ENCODE peak calls at places on chromosome 12, in ten cellular contexts. V is K562; Q is dorsolateral prefrontal cortex; O is IMR-90; H is CD8-positive, alpha-beta memory T cell; S is GM23248; F is heart right ventricle; P is small intestine; I is CD8-positive, alpha-beta T cell; X is GM12878. M is an unnamed sample.

GRCh38 chr12:52691076-52691764 is 11.0 kb upstream of the KRT1 start:
- DNase-seq in V (peak), Q (peak), O (no peak), H (peak), S (peak), F (peak), P (no peak), I (peak), X (no peak), M (no peak)

GRCh38 chr12:14828896-14829295 is 14.4 kb downstream of the ART4 start:
- DNase-seq in V (no peak), Q (no peak), O (peak), H (no peak), S (peak), F (no peak), P (no peak), I (no peak), X (peak), M (no peak)

GRCh38 chr12:52141306-52141705 is 50.5 kb downstream of the KRT80 start:
- DNase-seq in V (peak), Q (no peak), O (no peak), H (no peak), S (no peak), F (no peak), P (no peak), I (no peak), X (no peak), M (no peak)

GRCh38 chr12:52029686-52030085 is 21.6 kb upstream of the NR4A1 start:
- DNase-seq in V (no peak), Q (peak), O (peak), H (no peak), S (peak), F (no peak), P (no peak), I (no peak), X (no peak), M (no peak)

GRCh38 chr12:98126637-98127335 is 388.6 kb upstream of the TMPO start:
- DNase-seq in V (no peak), Q (no peak), O (no peak), H (no peak), S (no peak), F (no peak), P (peak), I (no peak), X (no peak), M (no peak)

GRCh38 chr12:6903712-6904111 is 910 bp upstream of the LRRC23 start:
- DNase-seq in V (no peak), Q (no peak), O (no peak), H (no peak), S (no peak), F (no peak), P (no peak), I (no peak), X (no peak), M (no peak)

GRCh38 chr12:52316290-52316689 is 4.9 kb downstream of the KRT83 start:
- DNase-seq in V (no peak), Q (no peak), O (no peak), H (no peak), S (no peak), F (no peak), P (no peak), I (no peak), X (no peak), M (no peak)

GRCh38 chr12:13069380-13069779 is 25.2 kb downstream of the FAM234B start:
- DNase-seq in V (no peak), Q (no peak), O (no peak), H (no peak), S (no peak), F (no peak), P (no peak), I (no peak), X (no peak), M (no peak)

GRCh38 chr12:77644915-77645605 is 185.6 kb upstream of the NAV3 start:
- DNase-seq in V (no peak), Q (no peak), O (no peak), H (no peak), S (no peak), F (no peak), P (no peak), I (no peak), X (no peak), M (no peak)

GRCh38 chr12:120252071-120252906 is 13.2 kb downstream of the PXN start:
- DNase-seq in V (no peak), Q (no peak), O (no peak), H (peak), S (no peak), F (no peak), P (peak), I (peak), X (no peak), M (no peak)

GRCh38 chr12:108826807-108827721 is 30.3 kb downstream of the SSH1 start:
- DNase-seq in V (no peak), Q (no peak), O (peak), H (no peak), S (peak), F (no peak), P (no peak), I (no peak), X (no peak), M (no peak)

GRCh38 chr12:11834104-11834812 is 184.8 kb downstream of the ETV6 start:
- DNase-seq in V (no peak), Q (no peak), O (peak), H (no peak), S (peak), F (no peak), P (no peak), I (no peak), X (no peak), M (no peak)

GRCh38 chr12:52268212-52268611 is 6.2 kb upstream of the KRT86 start:
- DNase-seq in V (no peak), Q (no peak), O (no peak), H (no peak), S (peak), F (no peak), P (no peak), I (no peak), X (no peak), M (no peak)

GRCh38 chr12:115830070-115830469 is 447.4 kb downstream of the MED13L start:
- DNase-seq in V (no peak), Q (no peak), O (no peak), H (no peak), S (no peak), F (no peak), P (no peak), I (no peak), X (no peak), M (no peak)

GRCh38 chr12:50961708-50962107 is 9.4 kb downstream of the HIGD1C start:
- DNase-seq in V (no peak), Q (no peak), O (peak), H (no peak), S (no peak), F (no peak), P (no peak), I (no peak), X (no peak), M (no peak)

GRCh38 chr12:630656-631632 is 32.3 kb downstream of the NINJ2 start:
- DNase-seq in V (no peak), Q (no peak), O (no peak), H (peak), S (no peak), F (peak), P (no peak), I (peak), X (no peak), M (no peak)

GRCh38 chr12:132937476-132937875 is 18.6 kb downstream of the ZNF605 start:
- DNase-seq in V (no peak), Q (no peak), O (no peak), H (no peak), S (no peak), F (no peak), P (no peak), I (no peak), X (no peak), M (no peak)

GRCh38 chr12:107402041-107403022 is 283.3 kb upstream of the PWP1 start:
- DNase-seq in V (peak), Q (peak), O (peak), H (peak), S (peak), F (peak), P (peak), I (peak), X (no peak), M (no peak)

DNA sequence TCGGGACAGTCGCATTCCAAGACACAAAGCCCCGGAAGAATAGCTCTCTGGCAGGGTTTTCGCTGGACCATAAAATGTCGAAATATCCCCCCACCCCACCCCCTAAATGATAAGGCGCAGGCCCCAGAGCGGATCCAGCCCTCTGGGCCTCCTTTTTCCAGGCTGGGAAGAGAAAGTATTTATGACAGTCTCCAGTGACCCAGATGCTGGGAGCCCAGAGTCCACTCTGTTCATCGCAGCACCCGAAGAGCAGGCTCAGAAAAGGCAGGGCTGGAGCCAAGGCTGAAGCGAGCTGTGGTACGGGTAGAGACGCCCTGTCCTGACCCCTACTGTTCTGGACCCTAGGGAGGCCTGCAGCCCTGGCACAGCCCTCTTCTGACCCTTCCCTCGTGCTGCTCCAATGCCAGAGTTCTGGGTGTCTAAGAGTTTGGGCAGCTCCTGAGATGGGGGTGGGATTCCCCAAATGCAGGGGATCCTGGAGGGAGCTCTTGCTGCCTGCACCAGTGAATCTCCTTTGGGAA is 2.0 kb upstream of the HOXC8 start:
- DNase-seq in V (no peak), Q (no peak), O (no peak), H (no peak), S (no peak), F (no peak), P (no peak), I (no peak), X (no peak), M (no peak)
- H3K27ac ChIP-seq in V (no peak), Q (no peak), O (no peak), H (no peak), S (no peak), F (no peak), P (no peak), I (no peak), X (no peak), M (no peak)

GRCh38 chr12:65922077-65922476 is 97.8 kb downstream of the HMGA2 start:
- DNase-seq in V (no peak), Q (no peak), O (no peak), H (no peak), S (no peak), F (no peak), P (no peak), I (no peak), X (no peak), M (no peak)

GRCh38 chr12:65923228-65923627 is 98.9 kb downstream of the HMGA2 start:
- DNase-seq in V (no peak), Q (no peak), O (no peak), H (no peak), S (no peak), F (no peak), P (no peak), I (no peak), X (no peak), M (no peak)

GRCh38 chr12:65916991-65917676 is 92.9 kb downstream of the HMGA2 start:
- DNase-seq in V (no peak), Q (no peak), O (no peak), H (no peak), S (no peak), F (no peak), P (no peak), I (no peak), X (no peak), M (no peak)

DNA sequence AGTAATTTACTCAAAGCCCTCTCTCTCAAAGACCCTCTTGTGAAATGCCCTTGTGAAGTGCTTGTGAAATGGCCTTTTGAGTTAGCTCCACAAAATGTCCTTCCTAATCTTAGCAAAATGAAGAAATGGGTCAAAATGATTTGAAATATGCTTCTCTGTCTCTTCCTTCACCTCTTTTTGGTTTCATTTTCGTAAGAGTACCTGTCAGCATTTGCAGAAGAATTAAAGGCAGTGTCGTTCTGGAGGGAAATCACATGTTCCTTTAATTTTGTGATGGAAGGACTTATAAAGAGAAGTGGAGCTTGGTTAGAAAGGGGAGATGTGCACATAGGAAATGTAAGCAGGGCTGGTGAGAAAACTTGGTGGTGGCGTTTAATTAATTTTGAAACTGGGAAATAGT is 93.8 kb downstream of the HMGA2 start:
- DNase-seq in V (no peak), Q (no peak), O (no peak), H (no peak), S (no peak), F (no peak), P (no peak), I (no peak), X (no peak), M (no peak)
- H3K27ac ChIP-seq in V (no peak), Q (no peak), O (no peak), H (no peak), S (peak), F (no peak), P (no peak), I (no peak), X (no peak), M (no peak)

GRCh38 chr12:22860926-22861325 is 236.0 kb downstream of the ETNK1 start:
- DNase-seq in V (no peak), Q (no peak), O (no peak), H (no peak), S (no peak), F (no peak), P (no peak), I (no peak), X (no peak), M (no peak)
- H3K27ac ChIP-seq in V (no peak), Q (no peak), O (no peak), H (no peak), S (no peak), F (no peak), P (no peak), I (no peak), X (no peak), M (no peak)

GRCh38 chr12:5170894-5171293 is 127.2 kb downstream of the KCNA5 start:
- DNase-seq in V (no peak), Q (no peak), O (peak), H (no peak), S (no peak), F (no peak), P (no peak), I (no peak), X (no peak), M (no peak)
- H3K27ac ChIP-seq in V (no peak), Q (no peak), O (no peak), H (no peak), S (no peak), F (peak), P (peak), I (no peak), X (no peak), M (no peak)

DNA sequence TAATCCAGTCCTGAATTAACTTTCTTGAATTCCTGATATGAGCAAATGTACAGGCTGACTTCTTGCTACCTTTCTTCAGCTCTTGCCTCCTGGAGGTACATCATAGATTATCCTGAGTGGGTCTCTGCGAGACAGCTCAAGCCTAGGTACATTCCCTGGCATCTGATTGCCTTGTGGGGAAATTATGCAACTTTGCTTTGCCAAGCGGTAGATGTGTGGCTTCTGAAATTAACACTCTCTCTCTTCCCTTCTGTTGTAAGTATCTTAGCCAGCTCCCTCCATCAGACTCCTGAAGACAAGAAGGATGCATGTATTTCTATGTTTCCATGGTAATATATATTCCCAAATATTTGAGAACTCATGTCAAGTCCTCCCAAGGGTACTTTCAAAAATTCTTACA is 16.2 kb upstream of the SLC16A7 start:
- DNase-seq in V (no peak), Q (no peak), O (no peak), H (no peak), S (no peak), F (no peak), P (no peak), I (no peak), X (no peak), M (no peak)
- H3K27ac ChIP-seq in V (no peak), Q (peak), O (no peak), H (no peak), S (no peak), F (no peak), P (no peak), I (no peak), X (no peak), M (no peak)

GRCh38 chr12:46332260-46332659 is 40.3 kb downstream of the SLC38A2 start:
- DNase-seq in V (no peak), Q (no peak), O (peak), H (no peak), S (peak), F (no peak), P (no peak), I (no peak), X (no peak), M (no peak)
- H3K27ac ChIP-seq in V (no peak), Q (no peak), O (no peak), H (no peak), S (no peak), F (no peak), P (no peak), I (no peak), X (no peak), M (no peak)

GRCh38 chr12:62621239-62621638 is 154.6 kb downstream of the MON2 start:
- DNase-seq in V (no peak), Q (no peak), O (no peak), H (no peak), S (no peak), F (no peak), P (no peak), I (no peak), X (no peak), M (no peak)
- H3K27ac ChIP-seq in V (no peak), Q (no peak), O (no peak), H (no peak), S (no peak), F (no peak), P (no peak), I (no peak), X (no peak), M (no peak)

M was measured in substantia nigra.